ENCODE peak calls at places on chromosomes 3 and 15, in five cellular contexts. R is upper lobe of left lung; W is CD8-positive, alpha-beta memory T cell; E is cardiac muscle cell; Q is psoas muscle. F is an unnamed sample. For H3K9me3, the result is how much of the 10 kb centered on the place peaks cover.

GRCh38 chr3:192921793-192922192 is 4.1 kb upstream of the MB21D2 start:
- DNase-seq in W (no peak), E (no peak), Q (no peak), R (no peak), F (no peak)

GRCh38 chr15:66700412-66700801 is 1.6 kb upstream of the SMAD6 start:
- DNase-seq in R (no peak), Q (no peak), W (no peak), E (no peak), F (no peak)

GRCh38 chr3:41088882-41089281 is 110.4 kb upstream of the CTNNB1 start:
- DNase-seq in Q (no peak), W (no peak), E (peak), R (no peak), F (no peak)

GRCh38 chr15:39079296-39079834 is 501.5 kb upstream of the THBS1 start:
- DNase-seq in E (peak), Q (no peak), W (no peak), R (no peak), F (peak)

GRCh38 chr15:79682851-79683288 is 213.9 kb downstream of the MTHFS start:
- DNase-seq in R (no peak), E (peak), W (no peak), Q (no peak), F (no peak)

GRCh38 chr3:123267821-123268220 is 66.1 kb downstream of the SEC22A start:
- DNase-seq in W (no peak), R (no peak), Q (no peak), E (no peak), F (no peak)

GRCh38 chr15:66842710-66843441 is 140.8 kb downstream of the SMAD6 start:
- DNase-seq in W (no peak), E (peak), R (peak), Q (peak), F (peak)

GRCh38 chr3:46917257-46917656 is 39.7 kb downstream of the PTH1R start:
- DNase-seq in Q (no peak), R (no peak), W (no peak), E (no peak), F (no peak)

GRCh38 chr15:71116366-71116765 is 1.1 kb downstream of the THSD4 start:
- DNase-seq in Q (no peak), W (no peak), E (no peak), R (no peak), F (no peak)

GRCh38 chr15:79901958-79902357 is 5.1 kb upstream of the MTHFS start:
- DNase-seq in R (no peak), Q (no peak), E (peak), W (no peak), F (no peak)

GRCh38 chr3:30864158-30864557 is 30.3 kb downstream of the GADL1 start:
- DNase-seq in W (no peak), Q (no peak), E (no peak), R (no peak), F (no peak)

GRCh38 chr15:75036269-75036668 is 12.9 kb downstream of the PPCDC start:
- DNase-seq in W (no peak), E (no peak), R (peak), Q (no peak), F (peak)

GRCh38 chr3:146626384-146627122 is 21.4 kb upstream of the PLSCR5 start:
- DNase-seq in Q (no peak), E (no peak), W (no peak), R (no peak), F (no peak)

GRCh38 chr3:46953265-46954010 is 23.1 kb downstream of the CCDC12 start:
- DNase-seq in R (no peak), Q (no peak), W (no peak), E (no peak), F (no peak)

GRCh38 chr3:99678023-99678422 is 39.6 kb downstream of the COL8A1 start:
- DNase-seq in Q (no peak), R (no peak), E (peak), W (no peak), F (no peak)

GRCh38 chr3:157335677-157336076 is 101.0 kb upstream of the PTX3 start:
- DNase-seq in E (peak), W (no peak), Q (no peak), R (no peak), F (peak)

GRCh38 chr3:8802256-8802655 is 32.8 kb upstream of the OXTR start:
- DNase-seq in E (no peak), Q (no peak), R (no peak), W (no peak), F (no peak)

GRCh38 chr15:60062826-60063225 is 58.7 kb downstream of the FOXB1 start:
- DNase-seq in E (peak), R (no peak), W (no peak), Q (no peak), F (no peak)

GRCh38 chr3:193589129-193589528 is 3.9 kb upstream of the OPA1 start:
- DNase-seq in R (no peak), E (no peak), W (no peak), Q (no peak), F (no peak)

GRCh38 chr3:64029287-64029686 is 6.0 kb upstream of the PSMD6 start:
- DNase-seq in W (no peak), E (no peak), R (no peak), Q (no peak), F (no peak)

GRCh38 chr15:49674370-49674769 is 53.5 kb downstream of the DTWD1 start:
- DNase-seq in Q (no peak), R (no peak), E (no peak), W (no peak), F (peak)

GRCh38 chr3:190911382-190911781 is 48.9 kb upstream of the GMNC start:
- DNase-seq in E (no peak), W (no peak), R (no peak), Q (no peak), F (no peak)

GRCh38 chr15:45186771-45187577 is 792 bp downstream of the SHF start:
- DNase-seq in E (no peak), R (no peak), Q (no peak), W (no peak), F (no peak)

GRCh38 chr15:67043939-67044771 is 21.2 kb upstream of the SMAD3 start:
- DNase-seq in Q (peak), R (no peak), E (peak), W (no peak), F (peak)

GRCh38 chr3:56192001-56192400 is 276.3 kb downstream of the ERC2 start:
- DNase-seq in R (no peak), W (no peak), E (no peak), Q (no peak), F (no peak)

GRCh38 chr3:69115731-69116130 is 6.7 kb downstream of the LMOD3 start:
- DNase-seq in Q (no peak), W (no peak), E (peak), R (no peak), F (no peak)

GRCh38 chr3:46972396-46972795 is 4.1 kb downstream of the CCDC12 start:
- DNase-seq in Q (no peak), E (no peak), W (no peak), R (no peak), F (no peak)

GRCh38 chr15:75844629-75845390 is 1.6 kb downstream of the UBE2Q2 start:
- DNase-seq in E (no peak), Q (no peak), R (no peak), W (no peak), F (no peak)

GRCh38 chr3:41450416-41451231 is 251.3 kb downstream of the CTNNB1 start:
- DNase-seq in Q (no peak), E (no peak), W (no peak), R (no peak), F (no peak)

GRCh38 chr3:126745760-126746394 is 41.8 kb downstream of the CHCHD6 start:
- DNase-seq in R (peak), W (no peak), Q (peak), E (no peak), F (no peak)

GRCh38 chr3:149965278-149965677 is 5.4 kb downstream of the PFN2 start:
- DNase-seq in R (no peak), E (peak), Q (no peak), W (no peak), F (no peak)

GRCh38 chr15:45634442-45635190 is at the start of gene SQOR:
- DNase-seq in R (peak), Q (peak), W (peak), E (peak), F (peak)

GRCh38 chr3:48125026-48125704 is 63.1 kb downstream of the CDC25A start:
- DNase-seq in Q (no peak), R (no peak), E (peak), W (no peak), F (peak)

GRCh38 chr3:189563841-189564563 is 67.2 kb upstream of the TP63 start:
- DNase-seq in R (peak), Q (no peak), E (peak), W (no peak), F (peak)

GRCh38 chr15:65767264-65767595 is 24.9 kb downstream of the DENND4A start:
- DNase-seq in Q (no peak), E (no peak), W (no peak), R (no peak), F (no peak)

GRCh38 chr3:4520013-4520881 is 27.1 kb downstream of the ITPR1 start:
- DNase-seq in R (no peak), Q (no peak), W (no peak), E (no peak), F (no peak)

GRCh38 chr3:49998326-49998725 is 58.4 kb downstream of the RBM6 start:
- DNase-seq in Q (no peak), E (peak), W (no peak), R (no peak), F (no peak)

GRCh38 chr15:85773249-85773648 is 21.5 kb downstream of the KLHL25 start:
- DNase-seq in W (no peak), R (no peak), E (no peak), Q (no peak), F (no peak)

GRCh38 chr15:85771276-85771675 is 23.4 kb downstream of the KLHL25 start:
- DNase-seq in E (no peak), R (no peak), Q (no peak), W (no peak), F (no peak)

GRCh38 chr15:85771781-85772445 is 22.8 kb downstream of the KLHL25 start:
- DNase-seq in E (peak), Q (peak), W (no peak), R (peak), F (no peak)

GRCh38 chr15:85773916-85774315 is 20.8 kb downstream of the KLHL25 start:
- DNase-seq in W (no peak), E (no peak), R (no peak), Q (no peak), F (no peak)

GRCh38 chr15:85772668-85773067 is 22.1 kb downstream of the KLHL25 start:
- DNase-seq in R (no peak), Q (peak), E (no peak), W (no peak), F (no peak)
- H3K9me3 ChIP-seq in R (under half), Q (under half), E (under half), W (under half), F (under half)

DNA sequence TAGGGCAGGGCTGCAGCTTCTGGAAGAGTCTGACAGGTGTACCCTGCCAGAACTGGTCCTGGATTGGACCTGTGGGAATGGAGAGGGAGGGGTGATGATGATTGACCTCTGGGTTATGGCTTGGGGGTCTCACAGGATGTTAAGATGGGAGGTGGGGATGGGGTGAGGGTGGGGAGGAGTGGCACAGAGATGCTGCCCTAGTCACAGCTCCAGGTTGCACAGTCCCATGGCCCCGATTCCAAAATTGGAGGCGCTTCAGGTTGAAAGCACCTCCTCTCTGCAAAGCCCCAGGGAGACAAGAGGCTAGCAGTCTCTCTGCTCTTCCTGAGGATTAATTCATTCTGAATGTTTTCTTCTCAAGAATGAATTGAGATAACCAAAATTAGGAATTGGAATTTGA is 101.4 kb downstream of the FAM43A start:
- DNase-seq in E (no peak), R (no peak), Q (no peak), W (no peak), F (no peak)
- H3K27ac ChIP-seq in E (no peak), R (no peak), Q (no peak), W (no peak), F (no peak)

DNA sequence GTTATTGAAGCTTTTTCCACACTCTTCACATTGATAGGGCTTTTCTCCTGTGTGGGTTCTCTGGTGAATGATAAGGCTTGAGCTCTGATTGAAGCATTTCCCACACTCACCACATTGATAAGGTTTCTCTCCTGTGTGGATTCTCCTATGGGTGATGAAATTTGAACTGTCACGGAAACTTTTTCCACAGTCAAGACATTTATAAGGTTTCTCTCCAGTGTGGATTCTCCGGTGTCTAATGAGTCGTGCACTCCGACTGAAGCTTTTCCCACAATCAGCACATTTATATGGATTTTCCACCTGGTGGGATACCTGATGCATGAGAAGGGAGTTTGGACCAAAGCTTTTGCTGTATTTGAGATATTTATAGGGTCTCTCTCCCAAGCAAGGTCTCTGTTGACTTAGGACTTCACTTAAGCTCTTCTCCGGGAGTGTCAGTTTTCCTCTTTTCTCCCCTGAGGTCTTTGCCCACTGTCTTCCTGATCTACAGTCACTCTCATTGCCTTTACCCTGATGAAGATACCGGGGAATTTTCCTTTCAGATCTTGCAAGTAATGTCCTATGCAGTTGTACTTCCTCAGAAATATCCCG is 9.4 kb downstream of the ZSCAN29 start:
- DNase-seq in W (no peak), E (no peak), R (no peak), Q (no peak), F (peak)
- H3K9me3 ChIP-seq in W (half or more), E (under half), R (under half), Q (half or more), F (under half)

DNA sequence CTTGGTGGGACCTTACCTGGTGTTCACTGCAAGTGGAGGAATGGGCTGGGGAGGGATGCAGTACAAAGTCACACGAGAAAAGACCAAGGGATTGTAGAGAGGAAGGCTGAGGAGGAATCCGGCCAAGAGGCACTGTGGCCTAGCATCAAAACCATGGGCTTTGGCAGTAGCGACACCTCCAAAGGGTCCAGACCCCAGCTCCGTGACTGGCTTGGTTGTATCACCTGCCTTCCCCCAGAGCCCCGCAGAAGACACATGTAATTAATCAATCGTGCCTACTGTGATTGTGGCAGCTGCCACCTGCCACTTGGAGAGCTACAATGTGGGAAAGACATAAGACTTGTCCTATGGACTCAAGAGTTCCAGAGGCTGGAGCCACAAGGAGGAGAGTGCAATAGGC is 54.7 kb downstream of the ST8SIA2 start:
- DNase-seq in Q (no peak), R (no peak), E (no peak), W (no peak), F (no peak)
- H3K27ac ChIP-seq in Q (no peak), R (no peak), E (no peak), W (no peak), F (peak)

DNA sequence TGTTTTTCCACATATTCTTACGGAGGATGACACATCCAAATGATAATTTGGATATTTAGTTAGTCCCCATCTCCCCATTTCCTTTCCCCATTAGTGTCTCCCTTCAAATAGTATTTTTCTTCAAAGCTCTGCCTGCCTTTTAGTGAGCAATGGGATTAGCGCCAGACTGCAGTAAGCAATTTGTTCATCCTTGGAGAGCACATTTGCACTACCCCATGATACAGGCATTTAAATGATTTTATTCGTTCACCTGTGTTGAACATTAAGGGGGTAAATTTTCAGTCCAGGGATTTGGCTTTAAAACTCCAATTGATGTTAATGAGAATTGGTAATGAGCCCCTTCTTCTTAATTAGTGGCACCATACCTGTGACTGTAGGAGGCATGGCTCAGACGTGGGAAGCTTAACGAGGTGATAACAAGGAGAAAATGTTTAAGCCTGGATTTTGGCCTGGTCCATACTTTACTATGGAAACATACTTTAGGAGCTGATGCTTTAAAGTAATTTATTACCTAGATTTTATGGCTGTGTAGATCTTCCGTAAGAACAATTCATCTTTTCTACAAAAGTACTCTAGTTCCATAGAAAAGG is 161.4 kb upstream of the NANOGP8 start:
- DNase-seq in R (no peak), W (no peak), Q (no peak), E (no peak), F (no peak)
- H3K9me3 ChIP-seq in R (under half), W (under half), Q (under half), E (under half), F (under half)

DNA sequence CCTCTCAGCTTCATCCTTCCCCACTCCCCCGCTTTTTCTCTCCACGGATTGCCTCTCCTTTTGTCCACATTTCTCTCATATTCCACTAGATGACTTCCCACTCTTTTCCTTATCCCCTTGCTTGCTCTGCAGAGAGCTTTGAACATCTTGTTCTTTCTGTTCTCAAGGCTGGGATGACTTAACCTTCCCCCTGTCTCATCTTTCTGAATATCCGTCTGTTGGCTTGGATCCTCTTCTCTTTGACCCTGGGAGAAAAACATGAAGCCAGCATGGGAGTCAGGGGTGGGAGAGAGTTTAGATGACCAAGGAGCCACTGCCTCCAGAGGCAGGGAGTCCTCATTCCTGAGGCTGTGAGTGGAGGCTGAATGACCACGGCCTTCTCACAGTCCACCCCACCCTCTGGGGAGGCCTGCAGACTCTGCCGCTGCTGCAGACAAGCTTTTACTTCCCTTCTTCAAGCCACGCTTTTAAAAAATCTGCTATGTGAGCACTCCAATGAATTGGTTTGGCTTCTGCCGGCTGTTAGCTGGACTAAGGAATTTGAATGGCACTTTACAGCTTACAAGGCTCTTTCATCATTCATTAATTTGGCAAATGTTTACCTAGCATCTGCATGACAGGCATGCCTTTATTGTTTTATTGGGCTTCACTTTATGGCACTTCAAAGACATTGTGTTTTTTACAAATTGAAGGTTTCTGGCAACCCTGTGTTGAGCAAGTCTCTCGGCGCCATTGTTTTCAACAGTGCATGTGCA is 111.6 kb upstream of the SLC6A6 start:
- DNase-seq in E (no peak), W (no peak), R (no peak), Q (no peak), F (peak)
- H3K27ac ChIP-seq in E (no peak), W (no peak), R (no peak), Q (peak), F (no peak)

GRCh38 chr3:23206371-23206770 is 3.2 kb downstream of the UBE2E2 start:
- DNase-seq in Q (no peak), W (no peak), R (no peak), E (no peak), F (no peak)
- H3K9me3 ChIP-seq in Q (under half), W (under half), R (under half), E (under half), F (under half)

GRCh38 chr15:29674661-29675533 is 147.4 kb downstream of the TJP1 start:
- DNase-seq in Q (no peak), R (peak), E (peak), W (no peak), F (no peak)
- H3K27ac ChIP-seq in Q (no peak), R (no peak), E (no peak), W (no peak), F (peak)

DNA sequence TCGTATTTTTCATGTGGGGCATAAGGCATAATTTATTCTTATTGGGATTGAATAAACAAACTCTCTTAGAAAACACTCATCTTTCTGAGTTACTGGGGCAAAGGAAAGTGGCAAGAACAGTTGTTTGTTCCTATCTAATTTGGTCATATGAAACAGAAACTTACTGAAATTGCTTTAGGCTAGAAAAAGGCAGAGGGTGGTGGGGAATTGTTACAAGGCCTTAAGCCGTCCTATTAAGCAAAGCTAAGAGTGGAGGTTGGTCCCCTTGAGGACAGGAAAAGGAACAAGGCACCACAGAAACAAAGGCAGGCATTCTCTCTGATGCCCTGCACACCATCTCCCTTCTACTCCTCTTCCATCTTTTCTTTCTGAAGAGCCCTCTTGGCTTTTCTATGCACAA is 830.9 kb downstream of the EDEM1 start:
- DNase-seq in W (no peak), Q (no peak), E (no peak), R (no peak), F (no peak)
- H3K9me3 ChIP-seq in W (under half), Q (under half), E (under half), R (under half), F (under half)

DNA sequence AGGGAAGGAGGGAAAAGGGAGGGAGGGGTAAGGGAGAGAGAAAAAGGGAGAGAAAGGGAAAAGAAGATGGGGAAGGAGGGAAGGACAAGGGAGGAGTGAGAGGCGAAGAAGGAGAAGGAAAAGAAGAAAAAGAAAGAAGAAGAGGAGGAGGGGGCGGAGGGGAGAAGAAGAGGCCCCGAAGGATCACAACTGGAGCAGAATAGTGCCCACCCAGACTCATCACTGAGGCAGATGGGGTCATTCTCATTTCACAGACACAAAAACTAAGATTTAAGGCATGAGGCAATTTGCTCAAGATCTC is 2.7 kb upstream of the ALAS1 start:
- DNase-seq in R (no peak), W (no peak), E (no peak), Q (no peak), F (no peak)
- H3K27ac ChIP-seq in R (peak), W (no peak), E (no peak), Q (no peak), F (no peak)